ENCODE peak calls at places on chromosomes 4 and X, in eight cellular contexts. One of them, this sample, is unnamed.

GRCh38 chrX:16839852-16840460 is 30.2 kb downstream of the RBBP7 start:
- DNase-seq in stomach: no peak
- DNase-seq in endodermal cell: peak; percentile 80
- DNase-seq in HFF-Myc: no peak
- DNase-seq in mucosa of gallbladder: no peak
- DNase-seq in NCI-H2081: no peak
- DNase-seq in breast epithelium: no peak
- DNase-seq in HT1080: peak; percentile 25
- DNase-seq in this sample: no peak

GRCh38 chr4:158940276-158940675 is 162.6 kb upstream of the RAPGEF2 start:
- DNase-seq in stomach: no peak
- DNase-seq in endodermal cell: no peak
- DNase-seq in HFF-Myc: no peak
- DNase-seq in mucosa of gallbladder: no peak
- DNase-seq in NCI-H2081: no peak
- DNase-seq in breast epithelium: no peak
- DNase-seq in HT1080: no peak
- DNase-seq in this sample: no peak

GRCh38 chr4:25954293-25954904 is 40.4 kb downstream of the SMIM20 start:
- DNase-seq in stomach: no peak
- DNase-seq in endodermal cell: peak; percentile 55
- DNase-seq in HFF-Myc: no peak
- DNase-seq in mucosa of gallbladder: no peak
- DNase-seq in NCI-H2081: no peak
- DNase-seq in breast epithelium: no peak
- DNase-seq in HT1080: no peak
- DNase-seq in this sample: no peak

GRCh38 chrX:41033299-41033698 is 51.9 kb upstream of the USP9X start:
- DNase-seq in stomach: no peak
- DNase-seq in endodermal cell: no peak
- DNase-seq in HFF-Myc: no peak
- DNase-seq in mucosa of gallbladder: no peak
- DNase-seq in NCI-H2081: no peak
- DNase-seq in breast epithelium: no peak
- DNase-seq in HT1080: no peak
- DNase-seq in this sample: no peak

GRCh38 chrX:55159556-55159955 is 60.6 kb upstream of the PAGE5 start:
- DNase-seq in stomach: no peak
- DNase-seq in endodermal cell: no peak
- DNase-seq in HFF-Myc: no peak
- DNase-seq in mucosa of gallbladder: no peak
- DNase-seq in NCI-H2081: no peak
- DNase-seq in breast epithelium: no peak
- DNase-seq in HT1080: no peak
- DNase-seq in this sample: no peak

GRCh38 chr4:2333916-2334644 is 72.2 kb upstream of the MXD4 start:
- DNase-seq in stomach: no peak
- DNase-seq in endodermal cell: peak; percentile 45
- DNase-seq in HFF-Myc: no peak
- DNase-seq in mucosa of gallbladder: no peak
- DNase-seq in NCI-H2081: no peak
- DNase-seq in breast epithelium: no peak
- DNase-seq in HT1080: no peak
- DNase-seq in this sample: no peak

GRCh38 chr4:165588534-165589310 is 209.9 kb downstream of the CPE start:
- DNase-seq in stomach: no peak
- DNase-seq in endodermal cell: no peak
- DNase-seq in HFF-Myc: no peak
- DNase-seq in mucosa of gallbladder: no peak
- DNase-seq in NCI-H2081: no peak
- DNase-seq in breast epithelium: no peak
- DNase-seq in HT1080: no peak
- DNase-seq in this sample: no peak

GRCh38 chr4:6625256-6625655 is 15.2 kb upstream of the MRFAP1 start:
- DNase-seq in stomach: no peak
- DNase-seq in endodermal cell: no peak
- DNase-seq in HFF-Myc: no peak
- DNase-seq in mucosa of gallbladder: no peak
- DNase-seq in NCI-H2081: peak; percentile 36
- DNase-seq in breast epithelium: peak; percentile 34
- DNase-seq in HT1080: no peak
- DNase-seq in this sample: no peak

GRCh38 chrX:49249616-49250015 is 14.3 kb downstream of the CCDC22 start:
- DNase-seq in stomach: no peak
- DNase-seq in endodermal cell: no peak
- DNase-seq in HFF-Myc: no peak
- DNase-seq in mucosa of gallbladder: no peak
- DNase-seq in NCI-H2081: no peak
- DNase-seq in breast epithelium: no peak
- DNase-seq in HT1080: no peak
- DNase-seq in this sample: no peak

GRCh38 chr4:10762541-10762940 is 78.0 kb upstream of the CLNK start:
- DNase-seq in stomach: no peak
- DNase-seq in endodermal cell: peak; percentile 88
- DNase-seq in HFF-Myc: peak; percentile 56
- DNase-seq in mucosa of gallbladder: no peak
- DNase-seq in NCI-H2081: no peak
- DNase-seq in breast epithelium: no peak
- DNase-seq in HT1080: peak; percentile 99
- DNase-seq in this sample: peak; percentile 30

GRCh38 chr4:31089815-31090214 is 369.6 kb downstream of the PCDH7 start:
- DNase-seq in stomach: peak; percentile 92
- DNase-seq in endodermal cell: no peak
- DNase-seq in HFF-Myc: no peak
- DNase-seq in mucosa of gallbladder: peak; percentile 79
- DNase-seq in NCI-H2081: peak; percentile 95
- DNase-seq in breast epithelium: no peak
- DNase-seq in HT1080: peak; percentile 50
- DNase-seq in this sample: peak; percentile 25

GRCh38 chr4:69470561-69470960 is 25.1 kb downstream of the UGT2B4 start:
- DNase-seq in stomach: no peak
- DNase-seq in endodermal cell: no peak
- DNase-seq in HFF-Myc: no peak
- DNase-seq in mucosa of gallbladder: no peak
- DNase-seq in NCI-H2081: no peak
- DNase-seq in breast epithelium: no peak
- DNase-seq in HT1080: no peak
- DNase-seq in this sample: no peak

GRCh38 chr4:174707897-174708296 is 121.2 kb downstream of the GLRA3 start:
- DNase-seq in stomach: no peak
- DNase-seq in endodermal cell: no peak
- DNase-seq in HFF-Myc: no peak
- DNase-seq in mucosa of gallbladder: no peak
- DNase-seq in NCI-H2081: no peak
- DNase-seq in breast epithelium: no peak
- DNase-seq in HT1080: no peak
- DNase-seq in this sample: no peak

GRCh38 chr4:156493858-156494257 is 477.7 kb downstream of the PDGFC start:
- DNase-seq in stomach: no peak
- DNase-seq in endodermal cell: no peak
- DNase-seq in HFF-Myc: no peak
- DNase-seq in mucosa of gallbladder: no peak
- DNase-seq in NCI-H2081: no peak
- DNase-seq in breast epithelium: no peak
- DNase-seq in HT1080: no peak
- DNase-seq in this sample: no peak

GRCh38 chr4:175776217-175776616 is 35.8 kb downstream of the GPM6A start:
- DNase-seq in stomach: no peak
- DNase-seq in endodermal cell: peak; percentile 73
- DNase-seq in HFF-Myc: no peak
- DNase-seq in mucosa of gallbladder: no peak
- DNase-seq in NCI-H2081: peak; percentile 96
- DNase-seq in breast epithelium: no peak
- DNase-seq in HT1080: no peak
- DNase-seq in this sample: peak; percentile 14

GRCh38 chr4:111268769-111269414 is 646.0 kb upstream of the PITX2 start:
- DNase-seq in stomach: no peak
- DNase-seq in endodermal cell: no peak
- DNase-seq in HFF-Myc: no peak
- DNase-seq in mucosa of gallbladder: no peak
- DNase-seq in NCI-H2081: no peak
- DNase-seq in breast epithelium: no peak
- DNase-seq in HT1080: peak; percentile 65
- DNase-seq in this sample: no peak

GRCh38 chr4:145071560-145071959 is 26.4 kb downstream of the ANAPC10 start:
- DNase-seq in stomach: no peak
- DNase-seq in endodermal cell: no peak
- DNase-seq in HFF-Myc: no peak
- DNase-seq in mucosa of gallbladder: no peak
- DNase-seq in NCI-H2081: no peak
- DNase-seq in breast epithelium: no peak
- DNase-seq in HT1080: no peak
- DNase-seq in this sample: no peak

GRCh38 chr4:24112466-24112865 is 222.6 kb upstream of the PPARGC1A start:
- DNase-seq in stomach: no peak
- DNase-seq in endodermal cell: no peak
- DNase-seq in HFF-Myc: no peak
- DNase-seq in mucosa of gallbladder: no peak
- DNase-seq in NCI-H2081: no peak
- DNase-seq in breast epithelium: no peak
- DNase-seq in HT1080: no peak
- DNase-seq in this sample: no peak